ENCODE peak calls at places on chromosomes 12 and 14, in ten cellular contexts. E is progenitor cell of endocrine pancreas, W is T47D, L is WTC11, T is fibroblast of mammary gland, S is SK-N-SH, M is GM13977, H is activated B cell treated with CpG ODN at 0.5 μM for 24 hours, Y is fibroblast of the conjunctiva, U is right lobe of liver. J is an unnamed sample.

GRCh38 chr12:49798248-49798647 is 30.0 kb downstream of the NCKAP5L start:
- DNase-seq in W (no peak), U (no peak), E (no peak), H (no peak), Y (no peak), L (no peak), S (no peak), M (peak), T (no peak), J (no peak)

GRCh38 chr12:132711169-132711843 is 664 bp downstream of the PGAM5 start:
- DNase-seq in U (no peak), W (peak), M (no peak), Y (no peak), E (peak), L (peak), H (no peak), T (no peak), S (peak), J (no peak)

GRCh38 chr14:74816124-74816523 is 53.0 kb downstream of the YLPM1 start:
- DNase-seq in S (no peak), T (no peak), M (no peak), W (no peak), E (no peak), Y (no peak), L (no peak), H (no peak), U (no peak), J (no peak)

GRCh38 chr12:89782807-89783206 is 74.2 kb upstream of the ATP2B1 start:
- DNase-seq in U (no peak), H (no peak), S (no peak), T (peak), Y (no peak), L (no peak), W (no peak), M (no peak), E (no peak), J (no peak)

GRCh38 chr12:22709292-22709691 is 84.3 kb downstream of the ETNK1 start:
- DNase-seq in H (no peak), L (no peak), U (no peak), E (no peak), W (peak), M (peak), Y (no peak), S (peak), T (peak), J (no peak)

GRCh38 chr14:30252800-30253425 is 306.0 kb upstream of the G2E3 start:
- DNase-seq in M (no peak), S (no peak), U (no peak), W (no peak), Y (no peak), E (no peak), H (no peak), T (peak), L (no peak), J (no peak)

GRCh38 chr12:124277394-124278222 is 17.3 kb upstream of the RFLNA start:
- DNase-seq in W (no peak), T (no peak), M (no peak), U (no peak), H (no peak), S (peak), Y (no peak), E (no peak), L (no peak), J (no peak)

GRCh38 chr12:107318554-107318803 is 225.1 kb upstream of the CRY1 start:
- DNase-seq in H (no peak), S (no peak), W (no peak), E (no peak), L (no peak), U (no peak), Y (no peak), M (no peak), T (no peak), J (no peak)

GRCh38 chr14:104404922-104405321 is 174.6 kb upstream of the C14orf180 start:
- DNase-seq in W (no peak), T (no peak), M (no peak), U (no peak), Y (no peak), E (no peak), L (no peak), S (no peak), H (no peak), J (no peak)

GRCh38 chr12:59570134-59570533 is 25.7 kb upstream of the SLC16A7 start:
- DNase-seq in T (peak), U (no peak), E (no peak), W (no peak), S (no peak), Y (no peak), M (no peak), L (no peak), H (no peak), J (no peak)

GRCh38 chr14:34213332-34213731 is 248.7 kb downstream of the SPTSSA start:
- DNase-seq in S (no peak), Y (no peak), W (no peak), T (no peak), H (no peak), U (no peak), E (no peak), M (no peak), L (no peak), J (no peak)

GRCh38 chr12:49349266-49349665 is 2.6 kb downstream of the DNAJC22 start:
- DNase-seq in M (no peak), S (no peak), Y (no peak), U (peak), T (no peak), W (no peak), H (no peak), E (no peak), L (no peak), J (no peak)